ENCODE peak calls at places on chromosomes 1 and 21, in five cellular contexts. B is activated T-helper 1 cell treated with anti-CD3 and anti-CD28 coated beads, Interleukin-12 subunit alpha, Interleukin-12 subunit beta, Interleukin-2, Interleukin-4 antibody, amounts not matched to agents 30 ng/mL and 10 ng/mL and 1 ng/mL, durations not matched to agents 14 hours and 24 hours and 36 hours; L is cardiac muscle cell; E is glomerular endothelial cell; T is substantia nigra. O is an unnamed sample.
A peak's percentile ranks its signal among the peaks of the same experiment; 100 is the strongest.

GRCh38 chr1:94992161-94992560 is 65.3 kb upstream of the CNN3 start:
- DNase-seq in B (no peak), L (no peak), E (no peak), T (no peak), O (no peak)

GRCh38 chr1:161163793-161164192 is 2.4 kb upstream of the PPOX start:
- DNase-seq in B (no peak), L (no peak), E (no peak), T (no peak), O (no peak)

GRCh38 chr1:21268281-21269239 is 21.7 kb downstream of the ECE1 start:
- DNase-seq in B (no peak), L (no peak), E (no peak), T (no peak), O (no peak)

GRCh38 chr1:227891223-227891954 is 56.3 kb downstream of the WNT9A start:
- DNase-seq in B (no peak), L (no peak), E (no peak), T (no peak), O (no peak)

GRCh38 chr1:151060241-151061011 is at the start of gene MLLT11:
- DNase-seq in B (no peak), L (peak; percentile 60), E (no peak), T (peak; percentile 14), O (no peak)

GRCh38 chr21:44312716-44313115 is 12.9 kb downstream of the PFKL start:
- DNase-seq in B (no peak), L (no peak), E (no peak), T (no peak), O (no peak)

GRCh38 chr1:8733463-8733862 is 84.0 kb downstream of the RERE start:
- DNase-seq in B (no peak), L (no peak), E (no peak), T (no peak), O (no peak)

GRCh38 chr1:12487520-12487919 is 130.5 kb downstream of the DHRS3 start:
- DNase-seq in B (no peak), L (no peak), E (no peak), T (no peak), O (no peak)

GRCh38 chr1:33985656-33986055 is 121.8 kb downstream of the HMGB4 start:
- DNase-seq in B (no peak), L (no peak), E (no peak), T (no peak), O (no peak)

GRCh38 chr1:45510036-45510971 is 10.2 kb downstream of the MMACHC start:
- DNase-seq in B (no peak), L (no peak), E (no peak), T (no peak), O (no peak)

GRCh38 chr1:41504126-41505035 is 19.9 kb upstream of the EDN2 start:
- DNase-seq in B (no peak), L (peak; percentile 51), E (no peak), T (no peak), O (no peak)

GRCh38 chr21:44630440-44630839 is 3.5 kb downstream of the KRTAP10-9 start:
- DNase-seq in B (no peak), L (no peak), E (no peak), T (no peak), O (no peak)

GRCh38 chr1:237961710-237962109 is 71.0 kb upstream of the ZP4 start:
- DNase-seq in B (no peak), L (no peak), E (no peak), T (no peak), O (no peak)

GRCh38 chr1:108816049-108816882 is 40.6 kb downstream of the AKNAD1 start:
- DNase-seq in B (no peak), L (peak; percentile 94), E (peak; percentile 88), T (peak; percentile 55), O (peak; percentile 48)

GRCh38 chr21:34795152-34796141 is 126.7 kb downstream of the CLIC6 start:
- DNase-seq in B (no peak), L (peak; percentile 67), E (no peak), T (no peak), O (no peak)

GRCh38 chr1:67847466-67847865 is 14.2 kb upstream of the GNG12 start:
- DNase-seq in B (no peak), L (peak; percentile 46), E (peak; percentile 90), T (no peak), O (no peak)

GRCh38 chr1:201614262-201615015 is 75.5 kb downstream of the NAV1 start:
- DNase-seq in B (no peak), L (peak; percentile 59), E (no peak), T (no peak), O (no peak)

GRCh38 chr1:11044086-11044848 is 2.8 kb downstream of the MASP2 start:
- DNase-seq in B (no peak), L (no peak), E (no peak), T (no peak), O (no peak)

GRCh38 chr1:44924835-44925464 is 61.4 kb downstream of the EIF2B3 start:
- DNase-seq in B (no peak), L (peak; percentile 79), E (peak; percentile 73), T (no peak), O (peak; percentile 83)

O was measured in Panc1.